ENCODE peak calls at places on chromosome 4, in ten cellular contexts. C, R, X, E, D, K, S, T, N and L are unnamed samples.
A peak's percentile ranks its signal among the peaks of the same experiment; 100 is the strongest.

GRCh38 chr4:53816561-53816960 is 225.3 kb upstream of the LNX1 start:
- DNase-seq in T (no peak), D (no peak), N (no peak), S (no peak), C (no peak), K (no peak), R (no peak), E (no peak), X (no peak), L (no peak)

GRCh38 chr4:88802585-88803285 is 105.1 kb upstream of the NAP1L5 start:
- DNase-seq in R (no peak), N (no peak), S (no peak), C (no peak), X (no peak), E (no peak), D (no peak), T (no peak), K (no peak), L (no peak)

GRCh38 chr4:67393699-67394281 is 151.5 kb downstream of the CENPC start:
- DNase-seq in X (peak; percentile 16), S (no peak), D (no peak), E (no peak), K (no peak), T (peak; percentile 68), R (peak; percentile 35), C (peak; percentile 14), N (peak; percentile 57), L (peak; percentile 1)

GRCh38 chr4:11720292-11720691 is 291.6 kb upstream of the HS3ST1 start:
- DNase-seq in C (no peak), S (no peak), R (peak; percentile 39), T (peak; percentile 16), E (no peak), N (peak; percentile 53), K (no peak), X (no peak), D (no peak), L (peak; percentile 43)

GRCh38 chr4:86600007-86600653 is 6.0 kb downstream of the PTPN13 start:
- DNase-seq in R (no peak), S (no peak), C (no peak), K (no peak), X (no peak), T (no peak), N (no peak), D (no peak), E (no peak), L (no peak)

GRCh38 chr4:107552306-107552705 is 167.7 kb downstream of the PAPSS1 start:
- DNase-seq in N (no peak), C (no peak), R (no peak), T (no peak), D (no peak), E (no peak), K (no peak), X (no peak), S (no peak), L (peak; percentile 14)

GRCh38 chr4:142565771-142566170 is 280.3 kb downstream of the INPP4B start:
- DNase-seq in K (no peak), S (no peak), X (no peak), T (no peak), C (peak; percentile 75), N (no peak), D (no peak), R (no peak), E (no peak), L (no peak)

GRCh38 chr4:22695011-22695410 is 2.3 kb downstream of the GBA3 start:
- DNase-seq in N (no peak), R (no peak), D (no peak), C (no peak), X (no peak), E (no peak), K (no peak), T (no peak), S (no peak), L (no peak)

GRCh38 chr4:4780634-4781287 is 78.7 kb upstream of the MSX1 start:
- DNase-seq in N (no peak), X (peak; percentile 27), T (no peak), K (no peak), D (no peak), C (no peak), R (no peak), S (peak; percentile 73), E (no peak), L (peak; percentile 43)

GRCh38 chr4:4784379-4784778 is 75.1 kb upstream of the MSX1 start:
- DNase-seq in K (no peak), E (no peak), R (no peak), X (no peak), D (no peak), C (no peak), S (peak; percentile 38), N (peak; percentile 88), T (no peak), L (no peak)

GRCh38 chr4:4782969-4783368 is 76.5 kb upstream of the MSX1 start:
- DNase-seq in N (no peak), S (peak; percentile 16), E (no peak), R (no peak), T (peak; percentile 19), C (no peak), X (no peak), K (no peak), D (no peak), L (no peak)

GRCh38 chr4:4783847-4784246 is 75.6 kb upstream of the MSX1 start:
- DNase-seq in D (no peak), X (no peak), N (peak; percentile 23), E (no peak), T (no peak), C (no peak), K (no peak), S (no peak), R (no peak), L (no peak)

DNA sequence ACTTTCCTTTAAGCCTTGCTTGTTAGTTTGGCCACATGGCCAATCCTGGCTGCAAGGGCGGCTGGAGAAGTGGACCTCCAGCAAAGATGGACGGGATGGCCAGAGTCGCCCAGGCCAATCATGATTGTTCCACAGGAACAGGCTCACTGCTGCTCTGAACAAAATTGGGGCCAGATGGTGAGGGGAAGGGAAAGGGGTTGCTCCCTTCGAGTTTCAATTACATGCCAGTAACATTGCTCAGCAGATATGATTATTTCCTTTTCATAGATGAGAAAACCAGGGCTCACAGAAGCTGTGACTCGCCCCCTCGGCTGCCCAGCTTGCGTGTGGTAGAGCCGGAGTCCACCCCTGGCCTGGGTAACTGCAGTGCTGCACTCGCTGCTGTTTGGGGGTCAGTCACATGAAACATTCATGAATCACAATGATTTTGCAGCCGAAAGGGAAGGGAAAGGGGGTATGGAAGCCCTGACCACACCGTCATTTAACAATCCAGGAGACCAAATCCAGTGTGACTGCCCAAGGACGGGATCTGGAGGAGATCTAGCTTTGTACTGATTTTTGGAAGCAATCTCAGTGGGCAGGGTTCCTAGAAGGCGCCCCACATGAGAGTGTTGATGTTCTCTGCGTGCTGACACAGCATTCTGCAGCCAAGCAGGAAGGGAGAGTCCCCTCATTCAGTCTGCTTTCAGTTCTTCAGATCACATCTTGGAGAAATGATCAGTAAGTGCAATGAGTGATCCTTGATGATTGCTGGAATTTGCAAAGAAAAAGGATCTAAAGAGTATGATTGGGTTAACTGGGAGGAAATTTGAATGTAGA is 77.3 kb upstream of the MSX1 start:
- DNase-seq in K (no peak), N (no peak), X (peak; percentile 24), T (no peak), E (no peak), C (no peak), D (peak; percentile 33), S (peak; percentile 66), R (no peak), L (no peak)
- H3K9me3 ChIP-seq in K (no peaks in the 10 kb centered on the region), N (no peaks in the 10 kb centered on the region), X (no peaks in the 10 kb centered on the region), T (no peaks in the 10 kb centered on the region), E (no peaks in the 10 kb centered on the region), C (no peaks in the 10 kb centered on the region), D (no peaks in the 10 kb centered on the region), S (no peaks in the 10 kb centered on the region), R (no peaks in the 10 kb centered on the region), L (peaks cover under 1% of the 10 kb centered on the region)

DNA sequence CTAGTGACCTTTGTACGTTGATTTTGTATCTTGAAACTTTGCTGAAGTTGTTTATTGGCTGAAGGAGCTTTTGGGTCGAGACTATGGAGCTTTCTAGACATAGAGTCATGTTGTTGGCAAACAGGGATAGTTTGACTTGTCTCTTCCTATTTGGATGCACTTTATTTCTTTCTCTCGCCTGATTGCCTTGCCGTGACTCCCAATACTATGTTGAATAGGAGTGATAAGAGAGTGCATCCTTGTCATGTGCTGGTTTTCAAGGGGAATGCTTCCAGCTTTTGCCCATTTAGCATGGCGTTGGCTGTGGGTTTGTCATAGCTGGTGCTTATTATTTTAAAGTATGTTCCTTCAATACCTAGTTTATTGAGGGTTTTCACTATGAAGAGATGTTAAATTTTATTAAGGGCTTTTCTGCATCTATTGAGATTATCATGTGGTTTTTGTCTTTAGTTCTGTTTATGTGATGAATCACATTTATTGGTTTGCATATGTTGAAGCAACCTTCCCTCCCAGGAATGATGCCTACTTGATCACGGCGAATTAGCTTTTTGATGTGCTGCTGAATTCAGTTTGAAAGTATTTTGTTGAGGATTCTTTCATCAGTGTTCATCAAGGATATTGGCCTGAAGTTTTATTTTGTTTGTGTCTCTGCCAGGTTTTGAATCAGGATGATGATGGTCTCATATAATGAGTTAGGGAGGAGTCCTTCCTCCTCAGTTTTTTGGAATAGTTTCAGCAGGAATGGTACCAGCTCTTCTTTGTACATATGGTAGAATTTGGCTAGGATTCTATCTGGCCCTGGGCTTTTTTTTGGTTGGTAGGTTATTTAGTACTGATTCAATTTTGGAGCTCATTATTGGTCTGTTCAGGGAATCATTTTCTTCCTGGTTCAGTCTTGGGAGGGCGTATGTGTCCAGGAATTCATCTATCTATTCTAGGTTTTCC is 72.9 kb upstream of the BOD1L1 start:
- DNase-seq in D (no peak), N (no peak), X (peak; percentile 59), K (no peak), E (no peak), R (no peak), T (no peak), C (no peak), S (no peak), L (peak; percentile 88)
- H3K4me3 ChIP-seq in D (no peak overlapping the region), N (no peak overlapping the region), X (no peak overlapping the region), K (no peak overlapping the region), E (no peak overlapping the region), R (no peak overlapping the region), T (no peak overlapping the region), C (no peak overlapping the region), S (no peak overlapping the region), L (no peak overlapping the region)

DNA sequence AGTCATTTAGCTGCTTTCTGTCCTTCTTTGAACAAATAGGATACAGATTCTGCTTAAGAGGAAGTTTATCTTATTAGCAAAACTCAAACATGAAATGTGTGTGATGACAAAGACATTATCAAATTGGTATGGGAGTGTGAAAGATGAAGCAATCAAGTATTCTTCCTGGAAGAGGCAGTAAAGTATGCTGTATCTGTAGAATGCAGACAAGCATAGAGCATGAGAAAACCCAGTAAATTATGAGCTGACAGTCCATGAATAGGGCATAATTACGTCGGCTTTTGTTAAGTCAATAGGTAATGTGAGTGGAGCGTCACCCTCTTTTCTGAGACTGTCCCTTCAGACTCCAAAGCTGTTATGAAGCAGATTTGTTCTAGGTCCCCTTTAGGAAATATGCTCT is 458.6 kb upstream of the NWD2 start:
- DNase-seq in R (no peak), T (no peak), K (no peak), D (no peak), X (no peak), E (no peak), S (no peak), C (no peak), N (no peak), L (no peak)
- H3K27ac ChIP-seq in R (no peak overlapping the region), T (no peak overlapping the region), K (no peak overlapping the region), D (no peak overlapping the region), X (no peak overlapping the region), E (no peak overlapping the region), S (no peak overlapping the region), C (no peak overlapping the region), N (no peak overlapping the region), L (no peak overlapping the region)

DNA sequence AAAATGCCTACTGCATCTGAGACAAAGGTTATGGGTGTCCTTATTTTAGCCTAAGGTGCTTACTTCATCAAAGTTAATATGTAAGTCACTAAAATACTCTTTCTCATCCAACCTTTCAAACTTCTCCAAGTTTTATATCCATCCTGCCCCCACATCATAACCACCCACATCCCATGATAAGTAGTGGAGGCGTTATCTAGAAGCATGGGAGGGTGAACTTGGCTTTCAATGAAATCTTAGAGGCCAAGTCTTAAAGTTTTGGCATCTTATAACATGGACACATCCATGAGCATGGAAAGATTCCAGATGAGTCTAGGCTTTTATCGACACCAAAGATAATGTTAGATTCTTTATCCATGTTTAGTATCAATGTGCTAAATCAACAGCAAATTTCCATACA is 22.9 kb upstream of the SEC24D start:
- DNase-seq in C (no peak), D (no peak), R (no peak), S (no peak), N (no peak), X (no peak), T (no peak), K (no peak), E (no peak), L (no peak)
- H3K9me3 ChIP-seq in C (no peaks in the 10 kb centered on the region), D (no peaks in the 10 kb centered on the region), R (no peaks in the 10 kb centered on the region), S (no peaks in the 10 kb centered on the region), N (no peaks in the 10 kb centered on the region), X (no peaks in the 10 kb centered on the region), T (no peaks in the 10 kb centered on the region), K (no peaks in the 10 kb centered on the region), E (no peaks in the 10 kb centered on the region), L (no peaks in the 10 kb centered on the region)